ENCODE peak calls at places on chromosomes 13 and 19, in ten cellular contexts. L, E, X, S, U, P, I, Y, J and D are unnamed samples.

GRCh38 chr19:1925544-1925943 is 15.4 kb upstream of the CSNK1G2 start:
- DNase-seq in L (no peak), E (no peak), X (no peak), S (no peak), U (no peak), P (no peak), I (no peak), Y (no peak), J (no peak), D (no peak)

GRCh38 chr19:56015756-56016155 is 29.2 kb downstream of the NLRP5 start:
- DNase-seq in L (peak; percentile 6), E (no peak), X (no peak), S (peak; percentile 7), U (no peak), P (no peak), I (no peak), Y (no peak), J (peak; percentile 47), D (no peak)

GRCh38 chr13:59352600-59352999 is 811.1 kb downstream of the DIAPH3 start:
- DNase-seq in L (no peak), E (no peak), X (no peak), S (no peak), U (no peak), P (no peak), I (no peak), Y (no peak), J (no peak), D (no peak)

GRCh38 chr13:49637989-49638388 is 9.7 kb downstream of the ARL11 start:
- DNase-seq in L (no peak), E (no peak), X (no peak), S (no peak), U (no peak), P (no peak), I (no peak), Y (no peak), J (peak; percentile 5), D (no peak)

GRCh38 chr13:57633141-57633949 is 1.8 kb downstream of the PCDH17 start:
- DNase-seq in L (no peak), E (peak; percentile 41), X (no peak), S (peak; percentile 10), U (peak; percentile 81), P (peak; percentile 81), I (no peak), Y (peak; percentile 10), J (no peak), D (no peak)

GRCh38 chr19:14349426-14349825 is 31.8 kb upstream of the ADGRE5 start:
- DNase-seq in L (no peak), E (no peak), X (no peak), S (no peak), U (no peak), P (no peak), I (no peak), Y (no peak), J (no peak), D (no peak)

GRCh38 chr13:63381078-63381859 is 1965.6 kb upstream of the PCDH20 start:
- DNase-seq in L (peak; percentile 14), E (no peak), X (no peak), S (peak; percentile 27), U (no peak), P (no peak), I (peak; percentile 6), Y (no peak), J (peak; percentile 11), D (no peak)

GRCh38 chr13:109331898-109332297 is 454.5 kb downstream of the IRS2 start:
- DNase-seq in L (peak; percentile 96), E (no peak), X (peak; percentile 87), S (peak; percentile 77), U (no peak), P (no peak), I (peak; percentile 89), Y (peak; percentile 81), J (peak; percentile 42), D (peak; percentile 2)

GRCh38 chr13:48156466-48156865 is 61.6 kb upstream of the MED4 start:
- DNase-seq in L (no peak), E (no peak), X (no peak), S (no peak), U (no peak), P (peak; percentile 21), I (no peak), Y (no peak), J (no peak), D (no peak)

GRCh38 chr19:41688687-41689086 is 617 bp upstream of the CEACAM7 start:
- DNase-seq in L (no peak), E (no peak), X (no peak), S (no peak), U (no peak), P (no peak), I (no peak), Y (no peak), J (no peak), D (no peak)

GRCh38 chr19:44260695-44261446 is 1.2 kb downstream of the ZNF233 start:
- DNase-seq in L (no peak), E (no peak), X (no peak), S (no peak), U (no peak), P (no peak), I (no peak), Y (peak; percentile 5), J (no peak), D (no peak)

GRCh38 chr13:80339841-80340642 is 884 bp downstream of the SPRY2 start:
- DNase-seq in L (peak; percentile 34), E (peak; percentile 46), X (peak; percentile 37), S (peak; percentile 42), U (peak; percentile 56), P (peak; percentile 58), I (peak; percentile 42), Y (peak; percentile 62), J (peak; percentile 30), D (peak; percentile 51)

DNA sequence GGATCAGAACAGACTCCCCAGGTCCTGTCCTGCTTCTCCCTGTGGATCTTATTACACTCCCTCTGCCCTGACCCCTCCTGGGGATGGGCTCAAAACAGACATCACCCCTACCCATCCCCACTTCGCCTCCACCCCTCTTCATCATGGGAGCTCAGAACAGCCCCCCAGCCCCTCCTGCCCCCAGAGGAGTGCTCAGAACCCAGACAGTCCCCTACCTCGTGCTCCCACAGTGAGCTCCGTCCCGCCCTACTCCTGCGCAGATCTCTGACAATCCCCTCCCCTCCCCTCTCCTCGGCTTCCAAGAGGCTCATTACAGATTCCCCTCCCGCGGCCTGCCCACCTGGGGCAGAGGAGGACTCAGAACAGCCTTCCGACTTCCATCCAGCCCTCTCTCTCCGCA is 6.1 kb upstream of the TMEM221 start:
- DNase-seq in L (no peak), E (no peak), X (no peak), S (no peak), U (no peak), P (no peak), I (no peak), Y (no peak), J (no peak), D (no peak)
- H3K4me3 ChIP-seq in L (no peak overlapping the region), E (no peak overlapping the region), X (no peak overlapping the region), S (no peak overlapping the region), U (no peak overlapping the region), P (no peak overlapping the region), I (no peak overlapping the region), Y (no peak overlapping the region), J (no peak overlapping the region), D (no peak overlapping the region)

GRCh38 chr13:27476943-27477681 is 26.7 kb upstream of the MTIF3 start:
- DNase-seq in L (peak; percentile 60), E (no peak), X (peak; percentile 47), S (peak; percentile 7), U (no peak), P (no peak), I (peak; percentile 50), Y (peak; percentile 16), J (peak; percentile 89), D (peak; percentile 38)
- TF ChIP-seq CTCF in L (no peak), E (no peak), X (no peak), S (no peak), U (no peak), P (no peak), I (no peak), Y (no peak), J (peak; percentile 16), D (no peak)

GRCh38 chr19:10230155-10230903 is 802 bp downstream of the S1PR2 start:
- DNase-seq in L (peak; percentile 39), E (peak; percentile 48), X (no peak), S (peak; percentile 61), U (peak; percentile 52), P (peak; percentile 50), I (peak; percentile 58), Y (peak; percentile 75), J (no peak), D (peak; percentile 64)

GRCh38 chr19:10228393-10228792 is 2.7 kb downstream of the S1PR2 start:
- DNase-seq in L (no peak), E (no peak), X (no peak), S (no peak), U (no peak), P (no peak), I (no peak), Y (no peak), J (no peak), D (no peak)

GRCh38 chr19:10227215-10227971 is 3.7 kb downstream of the S1PR2 start:
- DNase-seq in L (peak; percentile 47), E (peak; percentile 40), X (no peak), S (peak; percentile 36), U (no peak), P (peak; percentile 19), I (no peak), Y (peak; percentile 38), J (no peak), D (peak; percentile 55)

GRCh38 chr19:10230904-10231623 is at the start of gene S1PR2:
- DNase-seq in L (peak; percentile 59), E (peak; percentile 68), X (peak; percentile 55), S (peak; percentile 87), U (peak; percentile 87), P (peak; percentile 89), I (peak; percentile 75), Y (peak; percentile 90), J (peak; percentile 59), D (peak; percentile 73)

GRCh38 chr19:10228925-10229324 is 2.2 kb downstream of the S1PR2 start:
- DNase-seq in L (peak; percentile 61), E (no peak), X (no peak), S (peak; percentile 69), U (peak; percentile 24), P (no peak), I (peak; percentile 41), Y (peak; percentile 57), J (peak; percentile 39), D (peak; percentile 60)
- H3K4me3 ChIP-seq in L (no peak overlapping the region), E (no peak overlapping the region), X (no peak overlapping the region), S (peak overlapping the region; percentile 18), U (peak overlapping the region; percentile 82), P (no peak overlapping the region), I (no peak overlapping the region), Y (no peak overlapping the region), J (no peak overlapping the region), D (peak overlapping the region; percentile 28)

DNA sequence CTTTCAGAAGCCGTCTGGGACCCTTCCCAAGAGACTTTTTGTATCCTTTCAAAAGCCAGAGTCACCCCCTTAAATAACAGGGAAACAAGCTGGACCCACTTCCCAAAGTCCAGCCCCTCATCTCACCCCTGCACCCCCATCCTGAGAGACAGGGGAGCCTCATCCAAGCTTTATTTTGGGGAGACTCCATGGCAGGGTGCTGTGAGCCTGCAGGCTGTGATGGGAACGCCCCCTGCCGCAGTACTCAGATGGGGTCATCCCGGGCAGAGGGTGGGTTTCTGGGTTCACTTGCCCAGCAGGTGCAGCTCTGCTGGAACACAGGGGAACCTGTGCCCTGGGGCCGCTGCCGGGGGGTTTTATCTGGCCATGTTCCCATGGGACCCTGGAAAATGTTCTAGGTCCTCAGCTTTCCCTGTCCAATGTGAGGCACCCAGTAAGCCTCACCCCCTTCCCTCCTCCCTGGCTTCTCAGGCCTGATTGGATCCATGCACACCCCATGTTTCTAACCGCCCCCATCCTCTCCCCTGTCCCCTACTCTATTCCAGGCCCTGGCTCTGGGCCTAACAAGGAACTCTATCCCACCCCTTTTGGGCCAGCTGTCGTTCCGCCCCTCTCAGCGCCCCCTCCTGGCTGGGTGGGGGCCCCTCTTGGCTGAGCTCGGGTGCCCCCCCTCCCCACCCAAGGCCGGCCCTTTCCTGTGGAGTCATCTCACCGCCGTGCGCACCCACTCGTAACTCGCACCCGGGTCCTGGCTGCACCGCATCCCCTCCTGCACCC is 1.0 kb downstream of the HIF3A start:
- DNase-seq in L (peak; percentile 82), E (peak; percentile 71), X (peak; percentile 40), S (peak; percentile 92), U (peak; percentile 85), P (peak; percentile 84), I (no peak), Y (peak; percentile 92), J (no peak), D (peak; percentile 29)
- TF ChIP-seq CTCF in L (peak; percentile 47), E (no peak), X (peak; percentile 30), S (peak; percentile 21), U (peak; percentile 54), P (peak; percentile 67), I (no peak), Y (peak; percentile 28), J (no peak), D (no peak)